ENCODE peak calls at places on chromosomes 7 and 10, in nine cellular contexts. M, T, Y, D, K, H, V, Q and R are unnamed samples.

GRCh38 chr10:74071151-74071550 is 73.2 kb downstream of the VCL start:
- DNase-seq in D (no peak), H (no peak), K (no peak), V (peak), T (no peak), Q (no peak), Y (no peak), M (peak), R (peak)

GRCh38 chr10:96556003-96556402 is 30.8 kb downstream of the TM9SF3 start:
- DNase-seq in M (no peak), K (no peak), D (no peak), T (no peak), Y (peak), H (no peak), Q (no peak), V (no peak), R (no peak)

GRCh38 chr10:49408437-49409306 is 12.8 kb upstream of the DRGX start:
- DNase-seq in M (no peak), Y (no peak), D (no peak), V (no peak), T (no peak), Q (no peak), H (no peak), K (no peak), R (no peak)

GRCh38 chr10:5658871-5659618 is 7.3 kb downstream of the ASB13 start:
- DNase-seq in T (no peak), Y (no peak), Q (no peak), H (no peak), V (no peak), D (no peak), M (no peak), K (no peak), R (no peak)

GRCh38 chr10:116698364-116698763 is 44.0 kb downstream of the HSPA12A start:
- DNase-seq in T (no peak), M (no peak), V (no peak), D (no peak), H (no peak), Q (no peak), Y (no peak), K (no peak), R (no peak)

GRCh38 chr7:158796667-158797066 is 32.6 kb downstream of the ESYT2 start:
- DNase-seq in T (no peak), D (no peak), Y (no peak), V (no peak), H (no peak), Q (no peak), M (no peak), K (no peak), R (no peak)

GRCh38 chr7:19519443-19519977 is 189.3 kb downstream of the POLR1F start:
- DNase-seq in V (no peak), K (no peak), T (no peak), M (no peak), Q (no peak), H (no peak), Y (peak), D (peak), R (no peak)

GRCh38 chr7:24622646-24623182 is 49.5 kb downstream of the PALS2 start:
- DNase-seq in M (no peak), T (no peak), Q (no peak), K (no peak), V (no peak), H (no peak), Y (no peak), D (no peak), R (no peak)

GRCh38 chr7:99829520-99830160 is 1.8 kb downstream of the CYP3A43 start:
- DNase-seq in Y (no peak), M (no peak), Q (no peak), K (no peak), H (no peak), T (no peak), V (no peak), D (peak), R (no peak)

GRCh38 chr7:149414745-149415390 is 46.0 kb downstream of the ZNF777 start:
- DNase-seq in D (no peak), T (peak), K (no peak), V (peak), Y (no peak), Q (peak), H (peak), M (peak), R (peak)

GRCh38 chr7:130909161-130909836 is 175.3 kb upstream of the KLF14 start:
- DNase-seq in V (no peak), Y (no peak), K (no peak), D (no peak), H (no peak), Q (no peak), T (no peak), M (no peak), R (no peak)

GRCh38 chr7:157488326-157488725 is 151.5 kb downstream of the DNAJB6 start:
- DNase-seq in K (no peak), H (peak), T (peak), Y (no peak), Q (no peak), D (no peak), V (no peak), M (no peak), R (no peak)

GRCh38 chr10:86632009-86632800 is 22.1 kb upstream of the OPN4 start:
- DNase-seq in M (no peak), Y (no peak), Q (no peak), D (peak), V (no peak), H (no peak), T (peak), K (no peak), R (no peak)

GRCh38 chr7:98357751-98358161 is 43.1 kb downstream of the BAIAP2L1 start:
- DNase-seq in Y (peak), K (no peak), H (no peak), Q (no peak), D (peak), M (peak), V (no peak), T (no peak), R (no peak)

GRCh38 chr10:96077181-96077580 is 33.8 kb downstream of the CCNJ start:
- DNase-seq in T (no peak), K (no peak), V (no peak), M (no peak), Y (no peak), H (no peak), Q (no peak), D (no peak), R (no peak)

GRCh38 chr10:89518876-89519842 is 16.2 kb downstream of the SLC16A12 start:
- DNase-seq in M (peak), H (no peak), K (no peak), V (peak), Q (no peak), Y (no peak), T (no peak), D (no peak), R (no peak)

GRCh38 chr10:24721254-24722106 is 2.2 kb downstream of the ARHGAP21 start:
- DNase-seq in D (peak), T (peak), Q (peak), K (no peak), M (peak), Y (no peak), V (no peak), H (no peak), R (no peak)

GRCh38 chr7:71633571-71634008 is 501.6 kb downstream of the GALNT17 start:
- DNase-seq in K (no peak), T (no peak), H (no peak), M (peak), Y (peak), D (no peak), Q (no peak), V (no peak), R (peak)

GRCh38 chr7:138538518-138538917 is 78.5 kb downstream of the TRIM24 start:
- DNase-seq in H (no peak), T (no peak), K (no peak), Q (no peak), M (peak), V (no peak), Y (no peak), D (no peak), R (peak)

GRCh38 chr7:27165089-27165654 is at the start of gene HOXA9:
- DNase-seq in V (no peak), Y (peak), M (peak), Q (peak), K (no peak), D (no peak), T (no peak), H (no peak), R (no peak)

GRCh38 chr10:125683063-125683462 is at the start of gene TEX36:
- DNase-seq in D (no peak), Y (no peak), K (no peak), Q (no peak), T (no peak), M (no peak), V (no peak), H (no peak), R (no peak)

GRCh38 chr7:156147104-156147503 is 334.8 kb upstream of the SHH start:
- DNase-seq in H (no peak), Y (no peak), D (peak), Q (no peak), M (no peak), T (no peak), V (no peak), K (no peak), R (no peak)

GRCh38 chr7:36315309-36315948 is 74.2 kb upstream of the ANLN start:
- DNase-seq in Q (no peak), K (no peak), V (no peak), T (no peak), D (peak), H (no peak), M (no peak), Y (no peak), R (no peak)

GRCh38 chr7:157963526-157963925 is 624.1 kb downstream of the PTPRN2 start:
- DNase-seq in Q (peak), Y (no peak), H (no peak), M (no peak), D (no peak), V (no peak), K (no peak), T (no peak), R (no peak)

GRCh38 chr7:14751461-14751860 is 151.1 kb downstream of the DGKB start:
- DNase-seq in D (no peak), K (no peak), Y (no peak), M (no peak), Q (no peak), T (no peak), H (no peak), V (no peak), R (no peak)

GRCh38 chr10:95517536-95518454 is 43.4 kb downstream of the SORBS1 start:
- DNase-seq in D (peak), Q (no peak), M (peak), H (no peak), Y (peak), T (no peak), V (no peak), K (no peak), R (no peak)

GRCh38 chr10:60944159-60944909 is at the start of gene RHOBTB1:
- DNase-seq in T (peak), Y (peak), V (no peak), D (peak), Q (peak), H (peak), M (peak), K (peak), R (no peak)

GRCh38 chr10:121891103-121891502 is 36.7 kb downstream of the ATE1 start:
- DNase-seq in Y (no peak), D (no peak), V (no peak), T (no peak), H (no peak), Q (no peak), M (no peak), K (no peak), R (no peak)

GRCh38 chr10:132518572-132519381 is 18.8 kb upstream of the INPP5A start:
- DNase-seq in K (no peak), M (no peak), H (no peak), T (no peak), Q (peak), Y (peak), D (peak), V (no peak), R (no peak)
- TF ChIP-seq CTCF in K (no peak), M (no peak), H (no peak), T (no peak), Q (no peak), Y (no peak), D (no peak), V (no peak), R (no peak)

GRCh38 chr7:1640376-1641172 is 29.5 kb upstream of the ELFN1 start:
- DNase-seq in Q (peak), Y (no peak), K (no peak), H (no peak), M (no peak), T (no peak), V (no peak), D (no peak), R (no peak)
- TF ChIP-seq CTCF in Q (no peak), Y (peak), K (no peak), H (no peak), M (no peak), T (peak), V (peak), D (peak), R (no peak)

DNA sequence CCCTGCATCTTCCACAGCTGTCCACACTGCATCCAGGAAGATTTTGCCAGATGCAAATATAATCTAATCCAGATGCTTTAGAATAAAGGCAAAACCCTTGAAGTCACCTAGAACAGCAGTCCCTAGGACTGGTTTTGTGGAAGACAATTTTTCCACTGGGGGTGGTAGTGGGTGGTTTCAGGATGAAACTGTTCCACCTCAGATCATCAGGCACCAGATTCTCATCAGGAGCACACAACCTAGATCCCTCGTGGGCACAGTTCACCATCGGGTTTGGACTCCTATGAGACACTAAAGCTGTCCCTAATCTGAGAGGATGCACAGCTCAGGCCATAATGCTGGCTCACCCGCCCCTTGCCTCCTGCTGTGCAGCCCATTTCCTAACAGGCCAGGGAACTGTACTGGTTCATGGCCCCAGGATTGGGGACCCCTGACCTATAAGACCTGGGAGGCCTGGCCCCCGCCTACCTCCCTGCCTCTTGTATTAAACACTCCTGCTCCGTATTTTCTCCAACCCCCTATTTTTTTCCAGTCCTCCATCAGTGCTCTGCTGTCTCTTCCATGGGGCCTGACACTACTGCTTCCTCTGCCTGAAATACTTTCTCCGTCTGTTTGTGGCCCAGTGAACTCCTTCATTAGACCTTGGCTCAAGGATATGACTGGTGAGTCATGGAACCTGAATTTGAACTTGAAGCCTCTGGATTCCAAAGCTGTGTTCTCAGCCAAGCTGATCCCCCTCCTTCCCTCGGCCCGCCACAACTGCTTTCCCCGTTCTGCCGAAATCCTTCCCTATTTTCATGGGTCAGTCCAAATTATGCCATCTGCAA is 79.9 kb upstream of the RHEB start:
- DNase-seq in Y (peak), H (no peak), V (peak), M (peak), K (no peak), D (peak), T (no peak), Q (no peak), R (peak)
- TF ChIP-seq CTCF in Y (no peak), H (no peak), V (peak), M (no peak), K (no peak), D (no peak), T (no peak), Q (no peak), R (no peak)

GRCh38 chr7:5526190-5527037 is 102.8 kb upstream of the TNRC18 start:
- DNase-seq in T (no peak), Q (no peak), V (no peak), K (no peak), Y (peak), D (peak), M (peak), H (peak), R (no peak)
- TF ChIP-seq CTCF in T (peak), Q (no peak), V (peak), K (no peak), Y (no peak), D (no peak), M (peak), H (no peak), R (no peak)

GRCh38 chr7:45178241-45179225 is 20.9 kb downstream of the RAMP3 start:
- DNase-seq in V (no peak), K (no peak), D (peak), T (no peak), H (no peak), Q (no peak), Y (no peak), M (no peak), R (no peak)
- TF ChIP-seq CTCF in V (no peak), K (no peak), D (peak), T (no peak), H (no peak), Q (no peak), Y (no peak), M (no peak), R (peak)

GRCh38 chr10:64115913-64116643 is 594.9 kb downstream of the REEP3 start:
- DNase-seq in M (no peak), K (peak), V (no peak), Q (no peak), Y (peak), T (peak), H (no peak), D (peak), R (no peak)
- TF ChIP-seq CTCF in M (peak), K (no peak), V (peak), Q (no peak), Y (peak), T (peak), H (no peak), D (peak), R (peak)

GRCh38 chr7:107643407-107643806 is 17.2 kb upstream of the SLC26A4 start:
- DNase-seq in D (no peak), Y (no peak), V (peak), H (no peak), M (peak), Q (no peak), K (no peak), T (no peak), R (no peak)
- TF ChIP-seq CTCF in D (no peak), Y (no peak), V (peak), H (no peak), M (peak), Q (no peak), K (no peak), T (no peak), R (peak)